ENCODE peak calls at places on chromosomes 6 and 20, in five cellular contexts. A, U, J, Q and Z are unnamed samples. For H3K27me3 and H3K4me1, the result is how much of the 10 kb centered on the place peaks cover.

GRCh38 chr6:15987569-15987968 is 141.3 kb upstream of the MYLIP start:
- DNase-seq in U (no peak), Q (no peak), J (no peak), A (no peak), Z (no peak)

GRCh38 chr6:38018755-38019165 is 199.2 kb downstream of the ZFAND3 start:
- DNase-seq in U (no peak), A (no peak), Q (no peak), J (no peak), Z (no peak)

GRCh38 chr6:22295145-22295544 is 1.7 kb downstream of the PRL start:
- DNase-seq in A (no peak), U (no peak), Q (no peak), J (no peak), Z (no peak)

GRCh38 chr6:122710908-122711307 is 68.6 kb upstream of the FABP7 start:
- DNase-seq in Q (no peak), A (no peak), J (no peak), U (no peak), Z (no peak)

GRCh38 chr6:7058250-7058923 is 49.4 kb upstream of the RREB1 start:
- DNase-seq in A (no peak), Q (no peak), U (no peak), J (no peak), Z (no peak)

GRCh38 chr6:163489584-163489983 is 75.1 kb downstream of the QKI start:
- DNase-seq in U (no peak), J (no peak), Q (no peak), A (no peak), Z (no peak)

GRCh38 chr6:132907915-132908314 is 93.5 kb downstream of the RPS12 start:
- DNase-seq in U (no peak), Q (no peak), A (no peak), J (no peak), Z (no peak)

GRCh38 chr6:112939543-112939942 is 592.4 kb downstream of the RFPL4B start:
- DNase-seq in Q (no peak), J (no peak), A (no peak), U (no peak), Z (no peak)

GRCh38 chr20:17912916-17913315 is 55.7 kb downstream of the SNX5 start:
- DNase-seq in J (no peak), A (no peak), U (no peak), Q (no peak), Z (no peak)

GRCh38 chr6:168367285-168367720 is 47.7 kb upstream of the DACT2 start:
- DNase-seq in A (peak), U (no peak), Q (no peak), J (no peak), Z (no peak)

GRCh38 chr6:99013145-99013544 is 65.4 kb upstream of the FBXL4 start:
- DNase-seq in A (no peak), Q (no peak), J (no peak), U (no peak), Z (no peak)

GRCh38 chr20:38962044-38962897 is at the start of gene DHX35:
- DNase-seq in Q (peak), U (peak), A (peak), J (peak), Z (peak)
- TF ChIP-seq CTCF in Q (peak), U (peak), A (peak), J (no peak), Z (peak)

GRCh38 chr6:47789553-47789952 is 7.7 kb downstream of the OPN5 start:
- DNase-seq in J (no peak), U (no peak), Q (no peak), A (no peak), Z (no peak)
- H3K27me3 ChIP-seq in J (under half), U (half or more), Q (under half), A (under half), Z (under half)

GRCh38 chr20:48754269-48754668 is 73.5 kb downstream of the PREX1 start:
- DNase-seq in Q (no peak), A (no peak), U (no peak), J (no peak), Z (no peak)

GRCh38 chr20:48750941-48751620 is 76.7 kb downstream of the PREX1 start:
- DNase-seq in U (peak), J (peak), A (peak), Q (no peak), Z (no peak)

GRCh38 chr20:48751871-48752270 is 75.9 kb downstream of the PREX1 start:
- DNase-seq in A (no peak), Q (no peak), J (no peak), U (no peak), Z (no peak)

GRCh38 chr20:48750376-48750775 is 77.4 kb downstream of the PREX1 start:
- DNase-seq in Q (no peak), U (no peak), J (no peak), A (no peak), Z (no peak)

DNA sequence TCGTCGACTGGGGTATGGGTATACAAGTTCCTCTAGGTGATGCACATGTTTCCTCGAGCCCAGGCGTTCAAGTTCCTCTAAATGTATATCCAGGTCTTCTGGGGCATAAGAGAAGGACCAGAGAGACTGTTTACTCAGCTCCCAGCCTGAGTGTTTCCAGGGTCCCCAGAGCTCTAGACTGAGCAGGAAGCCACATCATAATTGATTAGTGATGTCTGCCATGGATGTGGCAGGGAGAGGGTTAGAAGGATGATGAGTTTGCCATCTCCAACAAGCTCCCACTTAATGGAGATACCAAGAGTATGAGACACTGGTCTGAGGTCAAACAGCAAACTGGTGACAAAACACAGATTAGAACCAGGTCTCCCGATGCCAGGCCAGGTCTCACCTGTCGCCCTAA is 74.8 kb downstream of the PREX1 start:
- DNase-seq in U (no peak), A (no peak), J (no peak), Q (no peak), Z (no peak)
- H3K4me1 ChIP-seq in U (under half), A (half or more), J (half or more), Q (under half), Z (under half)

GRCh38 chr20:63402860-63403220 is 41.7 kb upstream of the CHRNA4 start:
- DNase-seq in U (no peak), J (no peak), A (no peak), Q (no peak), Z (no peak)
- TF ChIP-seq CTCF in U (no peak), J (no peak), A (no peak), Q (no peak), Z (no peak)